ENCODE peak calls at places on chromosome 14, in six cellular contexts. One of them, this sample, is unnamed.

GRCh38 chr14:106879241-106879640 is 1352.9 kb downstream of the TMEM121 start:
- DNase-seq in HFF-Myc: no peak
- DNase-seq in astrocyte of the spinal cord: no peak
- DNase-seq in uterus: no peak
- DNase-seq in cardiac fibroblast: no peak
- DNase-seq in thoracic aorta: no peak
- DNase-seq in this sample: no peak

GRCh38 chr14:63535918-63536317 is 7.3 kb downstream of the PPP2R5E start:
- DNase-seq in astrocyte of the spinal cord: no peak
- DNase-seq in uterus: no peak
- DNase-seq in thoracic aorta: no peak
- DNase-seq in cardiac fibroblast: no peak
- DNase-seq in HFF-Myc: no peak
- DNase-seq in this sample: no peak

GRCh38 chr14:50704454-50705010 is 36.4 kb upstream of the SAV1 start:
- DNase-seq in thoracic aorta: no peak
- DNase-seq in uterus: no peak
- DNase-seq in HFF-Myc: no peak
- DNase-seq in astrocyte of the spinal cord: no peak
- DNase-seq in cardiac fibroblast: no peak
- DNase-seq in this sample: no peak

GRCh38 chr14:105880616-105881015 is 354.2 kb downstream of the TMEM121 start:
- DNase-seq in thoracic aorta: no peak
- DNase-seq in uterus: peak
- DNase-seq in cardiac fibroblast: no peak
- DNase-seq in astrocyte of the spinal cord: no peak
- DNase-seq in HFF-Myc: no peak
- DNase-seq in this sample: no peak

GRCh38 chr14:104603623-104604401 is 760 bp downstream of the TMEM179 start:
- DNase-seq in HFF-Myc: no peak
- DNase-seq in astrocyte of the spinal cord: no peak
- DNase-seq in uterus: no peak
- DNase-seq in thoracic aorta: no peak
- DNase-seq in cardiac fibroblast: no peak
- DNase-seq in this sample: no peak

GRCh38 chr14:20493634-20494033 is 11.7 kb upstream of the RNASE10 start:
- DNase-seq in cardiac fibroblast: no peak
- DNase-seq in astrocyte of the spinal cord: no peak
- DNase-seq in thoracic aorta: no peak
- DNase-seq in uterus: no peak
- DNase-seq in HFF-Myc: no peak
- DNase-seq in this sample: peak

GRCh38 chr14:96681826-96682225 is 115.4 kb upstream of the VRK1 start:
- DNase-seq in HFF-Myc: no peak
- DNase-seq in cardiac fibroblast: no peak
- DNase-seq in astrocyte of the spinal cord: peak
- DNase-seq in uterus: no peak
- DNase-seq in thoracic aorta: no peak
- DNase-seq in this sample: no peak

GRCh38 chr14:52355016-52355430 is 40.9 kb downstream of the PTGER2 start:
- DNase-seq in uterus: no peak
- DNase-seq in thoracic aorta: no peak
- DNase-seq in astrocyte of the spinal cord: peak
- DNase-seq in HFF-Myc: peak
- DNase-seq in cardiac fibroblast: peak
- DNase-seq in this sample: peak

GRCh38 chr14:71931492-71932228 is 569 bp upstream of the RGS6 start:
- DNase-seq in uterus: no peak
- DNase-seq in astrocyte of the spinal cord: no peak
- DNase-seq in thoracic aorta: no peak
- DNase-seq in cardiac fibroblast: no peak
- DNase-seq in HFF-Myc: no peak
- DNase-seq in this sample: no peak

GRCh38 chr14:56118611-56119181 is 485 bp downstream of the PELI2 start:
- DNase-seq in uterus: peak
- DNase-seq in astrocyte of the spinal cord: no peak
- DNase-seq in cardiac fibroblast: peak
- DNase-seq in HFF-Myc: no peak
- DNase-seq in thoracic aorta: no peak
- DNase-seq in this sample: no peak

GRCh38 chr14:29906256-29906885 is 21.3 kb downstream of the PRKD1 start:
- DNase-seq in HFF-Myc: no peak
- DNase-seq in cardiac fibroblast: no peak
- DNase-seq in uterus: no peak
- DNase-seq in thoracic aorta: no peak
- DNase-seq in astrocyte of the spinal cord: peak
- DNase-seq in this sample: peak

GRCh38 chr14:91282954-91283645 is 38.6 kb upstream of the GPR68 start:
- DNase-seq in HFF-Myc: no peak
- DNase-seq in thoracic aorta: no peak
- DNase-seq in astrocyte of the spinal cord: no peak
- DNase-seq in cardiac fibroblast: no peak
- DNase-seq in uterus: no peak
- DNase-seq in this sample: no peak

GRCh38 chr14:60183724-60184596 is 18.8 kb upstream of the DHRS7 start:
- DNase-seq in cardiac fibroblast: peak
- DNase-seq in astrocyte of the spinal cord: peak
- DNase-seq in HFF-Myc: no peak
- DNase-seq in thoracic aorta: no peak
- DNase-seq in uterus: no peak
- DNase-seq in this sample: peak

GRCh38 chr14:71169028-71169427 is 261.8 kb downstream of the PCNX1 start:
- DNase-seq in uterus: no peak
- DNase-seq in HFF-Myc: no peak
- DNase-seq in cardiac fibroblast: no peak
- DNase-seq in astrocyte of the spinal cord: no peak
- DNase-seq in thoracic aorta: no peak
- DNase-seq in this sample: no peak

GRCh38 chr14:51118993-51119392 is 24.1 kb upstream of the TRIM9 start:
- DNase-seq in HFF-Myc: no peak
- DNase-seq in astrocyte of the spinal cord: no peak
- DNase-seq in uterus: no peak
- DNase-seq in cardiac fibroblast: no peak
- DNase-seq in thoracic aorta: no peak
- DNase-seq in this sample: peak

GRCh38 chr14:79278798-79279644 is 932.3 kb downstream of the DIO2 start:
- DNase-seq in HFF-Myc: peak
- DNase-seq in cardiac fibroblast: peak
- DNase-seq in uterus: peak
- DNase-seq in thoracic aorta: peak
- DNase-seq in astrocyte of the spinal cord: peak
- DNase-seq in this sample: peak

GRCh38 chr14:71311061-71311460 is 403.8 kb downstream of the PCNX1 start:
- DNase-seq in cardiac fibroblast: no peak
- DNase-seq in uterus: no peak
- DNase-seq in HFF-Myc: no peak
- DNase-seq in astrocyte of the spinal cord: no peak
- DNase-seq in thoracic aorta: no peak
- DNase-seq in this sample: no peak

GRCh38 chr14:50658203-50658602 is 9.9 kb downstream of the SAV1 start:
- DNase-seq in thoracic aorta: no peak
- DNase-seq in uterus: no peak
- DNase-seq in HFF-Myc: no peak
- DNase-seq in cardiac fibroblast: peak
- DNase-seq in astrocyte of the spinal cord: peak
- DNase-seq in this sample: peak

GRCh38 chr14:97687944-97688625 is 890.9 kb downstream of the VRK1 start:
- DNase-seq in uterus: no peak
- DNase-seq in thoracic aorta: no peak
- DNase-seq in astrocyte of the spinal cord: no peak
- DNase-seq in HFF-Myc: no peak
- DNase-seq in cardiac fibroblast: no peak
- DNase-seq in this sample: no peak

GRCh38 chr14:88955470-88955869 is 131.0 kb downstream of the TTC8 start:
- DNase-seq in thoracic aorta: no peak
- DNase-seq in cardiac fibroblast: no peak
- DNase-seq in uterus: no peak
- DNase-seq in astrocyte of the spinal cord: peak
- DNase-seq in HFF-Myc: no peak
- DNase-seq in this sample: no peak

GRCh38 chr14:98169170-98169587 is 1102.8 kb downstream of the BCL11B start:
- DNase-seq in thoracic aorta: no peak
- DNase-seq in cardiac fibroblast: no peak
- DNase-seq in uterus: no peak
- DNase-seq in astrocyte of the spinal cord: no peak
- DNase-seq in HFF-Myc: no peak
- DNase-seq in this sample: no peak

GRCh38 chr14:48973136-48973535 is 613.0 kb downstream of the RPS29 start:
- DNase-seq in cardiac fibroblast: peak
- DNase-seq in uterus: no peak
- DNase-seq in HFF-Myc: no peak
- DNase-seq in thoracic aorta: no peak
- DNase-seq in astrocyte of the spinal cord: peak
- DNase-seq in this sample: no peak

GRCh38 chr14:104477804-104478375 is 101.7 kb upstream of the C14orf180 start:
- DNase-seq in thoracic aorta: no peak
- DNase-seq in uterus: no peak
- DNase-seq in cardiac fibroblast: no peak
- DNase-seq in astrocyte of the spinal cord: no peak
- DNase-seq in HFF-Myc: no peak
- DNase-seq in this sample: no peak

GRCh38 chr14:71399057-71399487 is 491.8 kb downstream of the PCNX1 start:
- DNase-seq in uterus: no peak
- DNase-seq in HFF-Myc: no peak
- DNase-seq in cardiac fibroblast: no peak
- DNase-seq in thoracic aorta: no peak
- DNase-seq in astrocyte of the spinal cord: no peak
- DNase-seq in this sample: no peak

GRCh38 chr14:94135476-94135875 is 6.1 kb upstream of the IFI27L2 start:
- DNase-seq in uterus: no peak
- DNase-seq in HFF-Myc: no peak
- DNase-seq in cardiac fibroblast: no peak
- DNase-seq in thoracic aorta: no peak
- DNase-seq in astrocyte of the spinal cord: no peak
- DNase-seq in this sample: no peak

GRCh38 chr14:67583711-67584644 is 16.1 kb downstream of the PIGH start:
- DNase-seq in HFF-Myc: no peak
- DNase-seq in thoracic aorta: no peak
- DNase-seq in uterus: no peak
- DNase-seq in astrocyte of the spinal cord: peak
- DNase-seq in cardiac fibroblast: peak
- DNase-seq in this sample: peak

GRCh38 chr14:21308479-21309237 is 28.8 kb downstream of the RPGRIP1 start:
- DNase-seq in cardiac fibroblast: peak
- DNase-seq in astrocyte of the spinal cord: peak
- DNase-seq in thoracic aorta: no peak
- DNase-seq in HFF-Myc: peak
- DNase-seq in uterus: peak
- DNase-seq in this sample: peak

GRCh38 chr14:30988509-30988908 is 36.9 kb upstream of the AP4S1 start:
- DNase-seq in astrocyte of the spinal cord: peak
- DNase-seq in uterus: no peak
- DNase-seq in thoracic aorta: no peak
- DNase-seq in cardiac fibroblast: peak
- DNase-seq in HFF-Myc: no peak
- DNase-seq in this sample: peak

GRCh38 chr14:90540437-90540836 is 143.6 kb downstream of the CALM1 start:
- DNase-seq in uterus: no peak
- DNase-seq in HFF-Myc: no peak
- DNase-seq in astrocyte of the spinal cord: no peak
- DNase-seq in thoracic aorta: no peak
- DNase-seq in cardiac fibroblast: no peak
- DNase-seq in this sample: no peak

GRCh38 chr14:85907536-85907935 is 377.6 kb downstream of the FLRT2 start:
- DNase-seq in cardiac fibroblast: no peak
- DNase-seq in uterus: no peak
- DNase-seq in thoracic aorta: no peak
- DNase-seq in astrocyte of the spinal cord: no peak
- DNase-seq in HFF-Myc: no peak
- DNase-seq in this sample: no peak

DNA sequence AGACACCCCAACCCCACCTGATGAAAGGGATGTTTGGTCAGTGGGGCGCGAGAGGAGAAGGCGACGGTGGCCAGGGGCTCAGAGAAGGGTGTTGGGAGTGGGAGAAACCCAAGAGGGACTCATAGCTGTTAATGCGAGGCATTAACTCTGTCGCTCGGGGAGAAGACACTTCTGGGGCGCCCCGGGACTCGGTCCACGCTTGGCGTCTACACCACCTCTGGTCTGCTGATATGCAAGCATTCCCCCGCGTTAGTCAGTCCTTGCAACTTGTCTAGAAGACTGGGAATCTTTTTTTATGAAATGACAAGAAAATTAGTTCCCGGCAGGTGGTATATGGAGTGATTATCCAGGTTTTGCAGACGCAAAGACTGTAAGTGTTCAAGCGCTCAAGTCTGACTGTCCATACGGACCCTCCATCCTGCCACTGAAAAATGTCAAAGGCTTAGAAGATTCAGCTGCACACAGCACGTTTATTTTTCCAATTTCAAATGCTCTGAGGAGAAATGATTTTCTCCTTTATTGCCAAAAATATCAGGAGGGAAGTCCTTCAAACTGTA is 385 bp upstream of the SLC35F4 start:
- DNase-seq in uterus: no peak
- DNase-seq in astrocyte of the spinal cord: no peak
- DNase-seq in thoracic aorta: no peak
- DNase-seq in HFF-Myc: no peak
- DNase-seq in cardiac fibroblast: no peak
- DNase-seq in this sample: no peak
- TF ChIP-seq CTCF in uterus: no peak
- TF ChIP-seq CTCF in astrocyte of the spinal cord: no peak
- TF ChIP-seq CTCF in thoracic aorta: no peak
- TF ChIP-seq CTCF in HFF-Myc: no peak
- TF ChIP-seq CTCF in cardiac fibroblast: no peak
- TF ChIP-seq CTCF in this sample: no peak

GRCh38 chr14:77142289-77142814 is 761 bp upstream of the ZDHHC22 start:
- DNase-seq in HFF-Myc: no peak
- DNase-seq in cardiac fibroblast: no peak
- DNase-seq in uterus: no peak
- DNase-seq in astrocyte of the spinal cord: no peak
- DNase-seq in thoracic aorta: no peak
- DNase-seq in this sample: no peak
- H3K4me3 ChIP-seq in HFF-Myc: no peak
- H3K4me3 ChIP-seq in cardiac fibroblast: no peak
- H3K4me3 ChIP-seq in uterus: no peak
- H3K4me3 ChIP-seq in astrocyte of the spinal cord: no peak
- H3K4me3 ChIP-seq in thoracic aorta: no peak
- H3K4me3 ChIP-seq in this sample: no peak

GRCh38 chr14:93019367-93019843 is 96.3 kb downstream of the ITPK1 start:
- DNase-seq in uterus: peak
- DNase-seq in astrocyte of the spinal cord: no peak
- DNase-seq in cardiac fibroblast: no peak
- DNase-seq in thoracic aorta: no peak
- DNase-seq in HFF-Myc: no peak
- DNase-seq in this sample: no peak
- TF ChIP-seq CTCF in uterus: no peak
- TF ChIP-seq CTCF in astrocyte of the spinal cord: no peak
- TF ChIP-seq CTCF in cardiac fibroblast: no peak
- TF ChIP-seq CTCF in thoracic aorta: no peak
- TF ChIP-seq CTCF in HFF-Myc: no peak
- TF ChIP-seq CTCF in this sample: no peak

DNA sequence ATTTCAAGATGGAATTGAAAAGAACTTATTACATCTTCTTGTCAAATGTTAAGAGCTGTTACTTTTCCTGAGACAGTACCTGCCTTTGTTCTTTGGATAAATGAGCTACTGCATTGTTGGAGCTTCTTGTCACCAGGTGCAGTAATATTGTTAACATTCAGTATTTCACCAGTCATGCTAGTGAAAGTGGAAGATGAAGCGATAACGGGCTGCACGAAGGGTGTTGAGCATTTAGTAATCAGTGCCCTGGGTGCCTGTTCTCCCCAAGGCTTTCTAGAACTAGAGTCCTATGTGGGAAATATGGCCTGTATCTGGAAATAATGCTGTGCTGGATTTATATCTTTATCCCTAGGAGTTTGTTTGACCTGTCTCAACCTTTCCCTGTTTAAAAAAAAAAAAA is 83.2 kb downstream of the PPP2R5C start:
- DNase-seq in astrocyte of the spinal cord: no peak
- DNase-seq in thoracic aorta: no peak
- DNase-seq in cardiac fibroblast: no peak
- DNase-seq in uterus: no peak
- DNase-seq in HFF-Myc: no peak
- DNase-seq in this sample: no peak
- H3K4me3 ChIP-seq in astrocyte of the spinal cord: no peak
- H3K4me3 ChIP-seq in thoracic aorta: no peak
- H3K4me3 ChIP-seq in cardiac fibroblast: no peak
- H3K4me3 ChIP-seq in uterus: no peak
- H3K4me3 ChIP-seq in HFF-Myc: no peak
- H3K4me3 ChIP-seq in this sample: no peak